ENCODE peak calls at places on chromosomes 5 and 9, in six cellular contexts. F, J, M, R, N and Y are unnamed samples.

GRCh38 chr5:140265845-140266244 is 37.1 kb downstream of the PFDN1 start:
- DNase-seq in N (no peak), R (no peak), M (no peak), F (no peak), J (no peak), Y (no peak)

GRCh38 chr5:175588709-175589429 is 69.0 kb upstream of the HRH2 start:
- DNase-seq in M (no peak), R (no peak), F (no peak), N (no peak), J (no peak), Y (no peak)

GRCh38 chr9:27447036-27447700 is 76.9 kb upstream of the IFNK start:
- DNase-seq in J (no peak), R (no peak), M (no peak), N (no peak), F (no peak), Y (no peak)

GRCh38 chr9:21994526-21994995 is at the start of gene CDKN2B-AS1:
- DNase-seq in M (peak), F (no peak), N (no peak), R (no peak), J (peak), Y (peak)

GRCh38 chr9:124735121-124735520 is 36.0 kb downstream of the NR6A1 start:
- DNase-seq in F (no peak), N (peak), M (no peak), J (no peak), R (no peak), Y (peak)

GRCh38 chr9:14883310-14883944 is 26.8 kb downstream of the FREM1 start:
- DNase-seq in N (no peak), J (no peak), F (no peak), R (no peak), M (no peak), Y (no peak)

GRCh38 chr5:4335078-4335477 is 739.4 kb downstream of the IRX1 start:
- DNase-seq in J (no peak), M (no peak), F (no peak), N (no peak), R (no peak), Y (no peak)

GRCh38 chr5:157926953-157927352 is 68.0 kb upstream of the CLINT1 start:
- DNase-seq in R (no peak), M (no peak), F (no peak), N (no peak), J (no peak), Y (no peak)

GRCh38 chr5:139901251-139901575 is 105.6 kb downstream of the PSD2 start:
- DNase-seq in N (no peak), J (no peak), M (no peak), F (no peak), R (no peak), Y (no peak)

GRCh38 chr5:57408714-57409113 is 73.9 kb downstream of the ACTBL2 start:
- DNase-seq in J (no peak), F (no peak), R (no peak), M (no peak), N (no peak), Y (no peak)

GRCh38 chr5:122192883-122193496 is 63.6 kb downstream of the ZNF474 start:
- DNase-seq in N (peak), J (peak), M (peak), R (peak), F (peak), Y (peak)

GRCh38 chr5:158877124-158877581 is 222.6 kb downstream of the EBF1 start:
- DNase-seq in N (no peak), F (no peak), M (no peak), R (no peak), J (no peak), Y (peak)

GRCh38 chr5:156678484-156678883 is 171.6 kb upstream of the PPP1R2B start:
- DNase-seq in J (no peak), R (no peak), F (no peak), M (no peak), N (no peak), Y (no peak)

GRCh38 chr5:151151263-151151660 is 6.3 kb downstream of the ANXA6 start:
- DNase-seq in F (no peak), J (no peak), R (no peak), N (no peak), M (no peak), Y (peak)
- H3K4me3 ChIP-seq in F (peak), J (no peak), R (no peak), N (no peak), M (no peak), Y (peak)

GRCh38 chr5:148583421-148583965 is 70.8 kb downstream of the HTR4 start:
- DNase-seq in R (no peak), F (no peak), N (no peak), J (no peak), M (no peak), Y (no peak)

GRCh38 chr5:148584103-148584502 is 70.2 kb downstream of the HTR4 start:
- DNase-seq in N (no peak), M (no peak), F (no peak), R (no peak), J (no peak), Y (no peak)

GRCh38 chr5:148586796-148587195 is 67.5 kb downstream of the HTR4 start:
- DNase-seq in J (no peak), F (no peak), N (no peak), M (no peak), R (no peak), Y (no peak)

GRCh38 chr5:148585988-148586387 is 68.3 kb downstream of the HTR4 start:
- DNase-seq in M (no peak), F (no peak), R (no peak), N (no peak), J (no peak), Y (no peak)
- TF ChIP-seq CTCF in M (peak), F (no peak), R (no peak), N (no peak), J (no peak), Y (no peak)

GRCh38 chr5:135027318-135027698 is 6.7 kb downstream of the PITX1 start:
- DNase-seq in M (no peak), J (no peak), F (no peak), R (no peak), N (no peak), Y (no peak)
- H3K4me3 ChIP-seq in M (no peak), J (no peak), F (no peak), R (no peak), N (no peak), Y (no peak)

DNA sequence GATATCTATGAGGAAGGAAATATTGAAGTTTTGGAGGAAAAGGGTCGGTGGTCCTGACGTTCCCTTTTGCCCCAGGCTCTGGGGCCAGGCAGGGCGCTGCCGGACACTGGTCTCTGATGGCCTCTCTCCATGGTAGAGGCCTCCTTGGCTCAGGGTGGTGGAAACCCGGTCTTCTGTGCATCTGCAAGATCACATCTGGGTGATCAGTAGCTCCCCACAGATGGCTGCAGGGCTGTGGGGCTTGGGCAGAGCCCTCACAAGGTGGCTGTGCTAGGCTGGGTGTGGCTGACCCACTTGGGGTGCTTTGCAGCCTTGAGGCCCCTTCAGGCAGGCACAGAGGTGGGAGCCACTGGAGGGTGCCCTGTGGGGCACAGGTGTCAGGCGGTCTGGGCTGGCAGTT is 53.9 kb upstream of the RNU6ATAC start:
- DNase-seq in M (no peak), N (no peak), F (no peak), J (no peak), R (no peak), Y (no peak)
- TF ChIP-seq CTCF in M (no peak), N (no peak), F (no peak), J (no peak), R (no peak), Y (no peak)

GRCh38 chr9:32344551-32345182 is 39.8 kb upstream of the ACO1 start:
- DNase-seq in R (no peak), F (peak), J (no peak), N (no peak), M (no peak), Y (no peak)
- H3K4me3 ChIP-seq in R (no peak), F (no peak), J (no peak), N (no peak), M (no peak), Y (no peak)

GRCh38 chr5:12292610-12293204 is 388.5 kb upstream of the CTNND2 start:
- DNase-seq in N (no peak), J (no peak), R (no peak), M (peak), F (peak), Y (peak)
- TF ChIP-seq CTCF in N (no peak), J (no peak), R (no peak), M (peak), F (peak), Y (peak)